ENCODE peak calls at places on chromosomes 16 and 17, in six cellular contexts. O is T-helper 2 cell; W is OCI-LY7; E is kidney epithelial cell; R is activated CD8-positive, alpha-beta memory T cell treated with anti-CD3 and anti-CD28 coated beads for 1 hour; K is cortex of kidney. N is an unnamed sample.

GRCh38 chr17:38667099-38667786 is 7.5 kb downstream of the EPOP start:
- DNase-seq in O (peak; percentile 22), W (peak; percentile 78), E (peak; percentile 5), R (no peak), K (no peak), N (peak; percentile 24)

GRCh38 chr16:725463-726187 is 618 bp downstream of the CCDC78 start:
- DNase-seq in O (no peak), W (no peak), E (no peak), R (no peak), K (no peak), N (no peak)

GRCh38 chr16:49441366-49441780 is 67.8 kb downstream of the C16orf78 start:
- DNase-seq in O (no peak), W (peak; percentile 95), E (no peak), R (peak; percentile 43), K (no peak), N (peak; percentile 44)

GRCh38 chr16:3012828-3013420 is at the start of gene CLDN9:
- DNase-seq in O (no peak), W (no peak), E (no peak), R (no peak), K (no peak), N (no peak)

GRCh38 chr16:4290236-4290830 is 17.5 kb upstream of the TFAP4 start:
- DNase-seq in O (no peak), W (no peak), E (no peak), R (no peak), K (no peak), N (no peak)

GRCh38 chr17:45311762-45312476 is 4.9 kb downstream of the MAP3K14 start:
- DNase-seq in O (peak; percentile 20), W (peak; percentile 86), E (peak; percentile 87), R (peak; percentile 39), K (no peak), N (peak; percentile 53)

GRCh38 chr16:51243836-51244483 is 92.9 kb upstream of the SALL1 start:
- DNase-seq in O (no peak), W (no peak), E (peak; percentile 19), R (no peak), K (no peak), N (no peak)

GRCh38 chr16:88372522-88372921 is 10.2 kb upstream of the ZNF469 start:
- DNase-seq in O (no peak), W (no peak), E (no peak), R (no peak), K (no peak), N (no peak)

GRCh38 chr17:49414271-49414621 is 436 bp downstream of the PHB1 start:
- DNase-seq in O (no peak), W (no peak), E (no peak), R (no peak), K (no peak), N (no peak)

GRCh38 chr16:75501359-75501758 is 6.1 kb upstream of the CHST6 start:
- DNase-seq in O (no peak), W (no peak), E (no peak), R (no peak), K (no peak), N (no peak)

GRCh38 chr16:79261461-79261860 is 339.1 kb downstream of the MAF start:
- DNase-seq in O (no peak), W (no peak), E (no peak), R (no peak), K (no peak), N (peak; percentile 16)

GRCh38 chr16:23072084-23072599 is 77.1 kb downstream of the USP31 start:
- DNase-seq in O (no peak), W (no peak), E (no peak), R (no peak), K (no peak), N (no peak)

GRCh38 chr17:66415366-66416206 is 113.2 kb downstream of the PRKCA start:
- DNase-seq in O (no peak), W (no peak), E (no peak), R (no peak), K (no peak), N (no peak)

GRCh38 chr16:2529061-2529931 is 1.9 kb downstream of the CEMP1 start:
- DNase-seq in O (no peak), W (no peak), E (no peak), R (no peak), K (no peak), N (no peak)

GRCh38 chr16:11805556-11805955 is 8.5 kb upstream of the ZC3H7A start:
- DNase-seq in O (no peak), W (no peak), E (no peak), R (no peak), K (no peak), N (no peak)

GRCh38 chr17:47850692-47851573 is at the start of gene SP6:
- DNase-seq in O (no peak), W (no peak), E (peak; percentile 42), R (peak; percentile 58), K (no peak), N (peak; percentile 51)

GRCh38 chr16:4900036-4900435 is 36.9 kb downstream of the PPL start:
- DNase-seq in O (no peak), W (no peak), E (no peak), R (no peak), K (no peak), N (no peak)

GRCh38 chr16:14028207-14028606 is 42.9 kb upstream of the MRTFB start:
- DNase-seq in O (no peak), W (no peak), E (no peak), R (no peak), K (no peak), N (no peak)

GRCh38 chr17:66466933-66467367 is 164.5 kb downstream of the PRKCA start:
- DNase-seq in O (no peak), W (no peak), E (peak; percentile 98), R (no peak), K (no peak), N (no peak)